ENCODE peak calls at places on chromosomes 3 and 15, in four cellular contexts. M is HCT116, O is HepG2, T is K562. V is an unnamed sample.

GRCh38 chr15:48631191-48631770 is 14.2 kb downstream of the FBN1 start:
- DNase-seq in M (no peak), O (no peak), T (peak; percentile 39), V (no peak)

GRCh38 chr15:85741662-85742061 is 53.1 kb downstream of the KLHL25 start:
- DNase-seq in T (no peak), M (no peak), O (no peak), V (no peak)

GRCh38 chr15:25609371-25609770 is 170.5 kb upstream of the UBE3A start:
- DNase-seq in T (no peak), M (no peak), O (no peak), V (no peak)

GRCh38 chr3:169479314-169479939 is 184.1 kb downstream of the MECOM start:
- DNase-seq in M (no peak), T (no peak), O (no peak), V (no peak)

GRCh38 chr15:25512957-25513356 is 74.1 kb upstream of the UBE3A start:
- DNase-seq in M (no peak), O (no peak), T (no peak), V (no peak)

GRCh38 chr3:151101270-151101954 is 15.9 kb downstream of the MED12L start:
- DNase-seq in O (no peak), M (no peak), T (peak; percentile 2), V (no peak)

GRCh38 chr3:58568572-58569286 is 8.5 kb downstream of the FAM107A start:
- DNase-seq in M (no peak), T (peak; percentile 68), O (peak; percentile 35), V (no peak)

GRCh38 chr15:95442107-95442719 is 888.3 kb upstream of the NR2F2 start:
- DNase-seq in M (no peak), O (no peak), T (no peak), V (no peak)

GRCh38 chr3:108661699-108662098 is 72.2 kb downstream of the DZIP3 start:
- DNase-seq in O (no peak), T (no peak), M (no peak), V (no peak)

GRCh38 chr3:43774799-43775198 is 84.1 kb downstream of the ABHD5 start:
- DNase-seq in O (no peak), T (no peak), M (no peak), V (no peak)

GRCh38 chr3:97340940-97341339 is 423.6 kb upstream of the ARL6 start:
- DNase-seq in O (no peak), T (no peak), M (no peak), V (no peak)

GRCh38 chr15:26864664-26865191 is 2.1 kb upstream of the GABRA5 start:
- DNase-seq in O (no peak), T (peak; percentile 54), M (no peak), V (no peak)

GRCh38 chr15:66912001-66912400 is 153.4 kb upstream of the SMAD3 start:
- DNase-seq in O (no peak), T (no peak), M (no peak), V (no peak)

GRCh38 chr15:58539548-58539947 is 107.8 kb downstream of the LIPC start:
- DNase-seq in M (no peak), T (no peak), O (no peak), V (no peak)
- TF ChIP-seq TCF7L2 in M (no peak), T (no peak), O (no peak), V (no peak)

GRCh38 chr3:42012378-42012934 is 50.6 kb upstream of the ULK4 start:
- DNase-seq in M (no peak), O (no peak), T (no peak), V (no peak)
- H3K4me1 ChIP-seq in M (peaks cover 23% of the 10 kb centered on the region), O (peaks cover 36% of the 10 kb centered on the region), T (peaks cover 21% of the 10 kb centered on the region), V (peaks cover 5% of the 10 kb centered on the region)

DNA sequence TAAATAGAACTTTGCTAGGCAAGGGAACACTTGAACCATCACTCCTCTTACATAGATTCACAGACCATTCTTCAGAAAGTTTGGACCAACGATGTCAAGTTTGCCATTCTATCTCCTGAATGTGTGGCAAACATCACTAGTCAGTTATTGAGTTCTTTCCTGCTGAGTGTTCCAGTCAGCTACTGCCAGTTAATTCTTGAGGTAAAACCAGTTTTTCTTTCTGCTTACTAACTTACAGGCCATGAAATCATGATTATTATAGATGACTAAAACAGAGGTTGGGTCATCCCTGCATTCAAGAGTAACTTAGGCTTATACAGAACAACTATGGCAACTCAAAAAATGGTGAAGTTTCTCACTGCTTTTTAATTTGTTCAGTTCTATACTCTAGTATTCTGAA is 88.2 kb downstream of the AP4E1 start:
- DNase-seq in T (no peak), O (no peak), M (no peak), V (no peak)
- TF ChIP-seq TCF7L2 in T (no peak), O (no peak), M (no peak), V (no peak)

GRCh38 chr15:75179773-75180140 is 21.9 kb upstream of the C15orf39 start:
- DNase-seq in T (no peak), O (peak; percentile 52), M (no peak), V (no peak)

GRCh38 chr15:75176404-75176761 is 25.3 kb upstream of the C15orf39 start:
- DNase-seq in M (no peak), O (peak; percentile 32), T (no peak), V (no peak)

GRCh38 chr15:75177360-75178071 is 24.2 kb upstream of the C15orf39 start:
- DNase-seq in T (no peak), M (no peak), O (no peak), V (no peak)

GRCh38 chr15:75178938-75179772 is 22.5 kb upstream of the C15orf39 start:
- DNase-seq in O (no peak), M (no peak), T (no peak), V (no peak)

DNA sequence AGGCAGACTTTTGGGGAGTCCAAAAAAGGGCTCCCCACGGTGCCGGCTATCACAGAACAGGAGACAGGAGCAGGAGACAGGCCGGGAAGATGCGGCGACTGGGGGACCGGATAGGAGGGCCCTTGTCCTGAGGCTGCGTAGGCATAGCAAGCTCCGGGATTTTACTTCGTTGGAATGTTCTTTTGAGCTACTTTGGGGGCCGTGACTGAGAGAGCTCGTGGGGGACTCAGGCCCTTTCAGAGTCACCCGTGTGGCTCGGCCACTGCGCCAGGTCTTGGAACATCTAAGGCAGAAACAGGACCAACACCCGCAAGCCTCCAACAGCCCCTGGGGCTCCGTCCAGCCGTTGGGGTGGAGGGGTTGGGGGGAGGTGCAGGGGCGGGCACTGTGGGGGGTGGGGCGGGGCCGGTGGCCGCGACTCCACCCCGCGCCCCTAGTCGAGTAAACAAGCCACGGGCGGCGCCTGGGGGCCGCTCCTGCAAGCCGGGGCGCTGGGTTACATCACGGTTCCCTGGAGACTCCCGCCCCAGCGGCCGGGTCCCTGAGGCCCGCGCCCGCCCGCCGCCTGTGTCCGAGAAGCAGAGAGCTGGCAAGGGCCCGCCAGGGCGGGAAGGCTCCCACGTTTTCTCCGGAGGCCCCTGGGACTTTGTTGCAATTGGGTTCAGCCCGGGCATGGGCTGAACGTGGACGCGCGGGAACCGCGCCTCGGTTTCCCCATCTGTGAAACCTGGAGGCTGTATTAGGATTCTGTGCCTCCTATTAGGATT is 23.3 kb upstream of the C15orf39 start:
- DNase-seq in T (peak; percentile 81), O (peak; percentile 75), M (no peak), V (no peak)
- H3K4me1 ChIP-seq in T (peaks cover 34% of the 10 kb centered on the region), O (peaks cover 94% of the 10 kb centered on the region), M (peaks cover 9% of the 10 kb centered on the region), V (peaks cover 35% of the 10 kb centered on the region)

V was measured in Panc1.